ENCODE peak calls at places on chromosomes 5 and 9, in four cellular contexts. P, B, C and X are unnamed samples.
A peak's percentile ranks its signal among the peaks of the same experiment; 100 is the strongest.

GRCh38 chr9:82247318-82247717 is 258.7 kb downstream of the SPATA31D1 start:
- DNase-seq in P (no peak), B (no peak), C (no peak), X (no peak)

GRCh38 chr5:2919310-2920018 is 168.0 kb upstream of the IRX2 start:
- DNase-seq in P (no peak), B (no peak), C (no peak), X (no peak)

GRCh38 chr9:123266655-123267421 is 1.5 kb downstream of the STRBP start:
- DNase-seq in P (no peak), B (no peak), C (no peak), X (no peak)

GRCh38 chr5:134051305-134051704 is 46.5 kb upstream of the VDAC1 start:
- DNase-seq in P (no peak), B (no peak), C (no peak), X (no peak)

GRCh38 chr5:1268666-1269065 is 26.2 kb downstream of the TERT start:
- DNase-seq in P (no peak), B (no peak), C (no peak), X (no peak)

GRCh38 chr5:84599964-84600363 is 215.3 kb upstream of the EDIL3 start:
- DNase-seq in P (no peak), B (no peak), C (no peak), X (no peak)

GRCh38 chr9:135340143-135340655 is 139.4 kb upstream of the PPP1R26 start:
- DNase-seq in P (peak; percentile 36), B (no peak), C (no peak), X (no peak)

GRCh38 chr5:67639311-67639710 is 442.7 kb upstream of the CD180 start:
- DNase-seq in P (no peak), B (no peak), C (no peak), X (peak; percentile 61)

GRCh38 chr5:144122081-144122480 is 48.4 kb downstream of the YIPF5 start:
- DNase-seq in P (no peak), B (no peak), C (no peak), X (no peak)

GRCh38 chr9:92988215-92988731 is 41.0 kb downstream of the FGD3 start:
- DNase-seq in P (no peak), B (no peak), C (no peak), X (no peak)

GRCh38 chr9:116124472-116125040 is 29.0 kb upstream of the PAPPA start:
- DNase-seq in P (no peak), B (peak; percentile 14), C (no peak), X (no peak)

GRCh38 chr5:68334550-68334880 is 119.0 kb downstream of the PIK3R1 start:
- DNase-seq in P (no peak), B (no peak), C (no peak), X (no peak)

GRCh38 chr5:15082096-15082495 is 210.5 kb upstream of the ANKH start:
- DNase-seq in P (no peak), B (no peak), C (no peak), X (no peak)

GRCh38 chr9:1729631-1730030 is 285.5 kb upstream of the SMARCA2 start:
- DNase-seq in P (no peak), B (no peak), C (no peak), X (no peak)

GRCh38 chr5:33933723-33934544 is 2.3 kb upstream of the RXFP3 start:
- DNase-seq in P (no peak), B (peak; percentile 69), C (no peak), X (no peak)

GRCh38 chr9:135502873-135503321 is 2.4 kb downstream of the MRPS2 start:
- DNase-seq in P (peak; percentile 53), B (no peak), C (no peak), X (no peak)

GRCh38 chr9:101119206-101119819 is 90.8 kb downstream of the PLPPR1 start:
- DNase-seq in P (peak; percentile 73), B (peak; percentile 29), C (peak; percentile 58), X (peak; percentile 38)

GRCh38 chr5:38466444-38467189 is 89.8 kb downstream of the LIFR start:
- DNase-seq in P (no peak), B (peak; percentile 63), C (peak; percentile 63), X (peak; percentile 79)

GRCh38 chr5:158895573-158895972 is 204.1 kb downstream of the EBF1 start:
- DNase-seq in P (no peak), B (peak; percentile 14), C (peak; percentile 32), X (no peak)

GRCh38 chr9:81492710-81493447 is 196.5 kb downstream of the TLE1 start:
- DNase-seq in P (no peak), B (peak; percentile 98), C (peak; percentile 52), X (no peak)

GRCh38 chr5:7754997-7755596 is 95.8 kb downstream of the CFAP90 start:
- DNase-seq in P (peak; percentile 66), B (peak; percentile 8), C (peak; percentile 72), X (no peak)

GRCh38 chr5:41399840-41400239 is 110.6 kb downstream of the PLCXD3 start:
- DNase-seq in P (no peak), B (no peak), C (no peak), X (no peak)

GRCh38 chr5:167346461-167346860 is 945.0 kb upstream of the WWC1 start:
- DNase-seq in P (no peak), B (no peak), C (no peak), X (no peak)

GRCh38 chr9:98314381-98315066 is 59.1 kb upstream of the TBC1D2 start:
- DNase-seq in P (no peak), B (no peak), C (no peak), X (no peak)

GRCh38 chr9:125511780-125512179 is 195.2 kb downstream of the MAPKAP1 start:
- DNase-seq in P (no peak), B (no peak), C (no peak), X (no peak)

GRCh38 chr9:104287255-104287872 is 193.3 kb downstream of the SMC2 start:
- DNase-seq in P (no peak), B (peak; percentile 60), C (no peak), X (no peak)

GRCh38 chr5:154209591-154210081 is 19.1 kb downstream of the GALNT10 start:
- DNase-seq in P (no peak), B (no peak), C (no peak), X (no peak)

GRCh38 chr5:170082701-170083100 is 23.0 kb upstream of the FOXI1 start:
- DNase-seq in P (no peak), B (no peak), C (no peak), X (no peak)

DNA sequence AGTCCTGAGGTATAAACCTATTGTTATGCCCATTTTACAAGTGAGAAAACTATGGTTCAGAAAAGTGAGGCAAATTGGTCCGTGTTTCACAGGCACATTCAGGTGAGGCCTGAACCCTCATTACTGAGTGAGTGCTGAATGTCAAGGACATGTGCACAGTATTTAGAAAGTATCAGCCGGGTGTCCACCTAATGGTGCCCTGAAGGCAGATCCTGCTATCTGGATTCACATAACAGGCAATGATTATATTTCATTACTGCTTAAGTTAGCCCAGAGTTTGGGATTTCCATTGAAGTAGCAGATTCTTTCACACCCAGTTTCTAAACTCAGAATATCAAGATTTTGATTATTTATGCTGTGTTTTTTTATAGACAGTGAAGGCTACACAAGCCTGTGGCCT is 142.7 kb downstream of the LHFPL2 start:
- DNase-seq in P (no peak), B (no peak), C (no peak), X (no peak)
- H3K27ac ChIP-seq in P (no peak overlapping the region), B (no peak overlapping the region), C (no peak overlapping the region), X (no peak overlapping the region)

GRCh38 chr5:74682636-74683035 is 2.4 kb upstream of the HEXB start:
- DNase-seq in P (no peak), B (no peak), C (no peak), X (no peak)

GRCh38 chr5:74684900-74685851 is at the start of gene HEXB:
- DNase-seq in P (peak; percentile 94), B (peak; percentile 70), C (peak; percentile 82), X (peak; percentile 93)

GRCh38 chr5:74685979-74686631 is 1.1 kb downstream of the HEXB start:
- DNase-seq in P (no peak), B (no peak), C (no peak), X (no peak)

DNA sequence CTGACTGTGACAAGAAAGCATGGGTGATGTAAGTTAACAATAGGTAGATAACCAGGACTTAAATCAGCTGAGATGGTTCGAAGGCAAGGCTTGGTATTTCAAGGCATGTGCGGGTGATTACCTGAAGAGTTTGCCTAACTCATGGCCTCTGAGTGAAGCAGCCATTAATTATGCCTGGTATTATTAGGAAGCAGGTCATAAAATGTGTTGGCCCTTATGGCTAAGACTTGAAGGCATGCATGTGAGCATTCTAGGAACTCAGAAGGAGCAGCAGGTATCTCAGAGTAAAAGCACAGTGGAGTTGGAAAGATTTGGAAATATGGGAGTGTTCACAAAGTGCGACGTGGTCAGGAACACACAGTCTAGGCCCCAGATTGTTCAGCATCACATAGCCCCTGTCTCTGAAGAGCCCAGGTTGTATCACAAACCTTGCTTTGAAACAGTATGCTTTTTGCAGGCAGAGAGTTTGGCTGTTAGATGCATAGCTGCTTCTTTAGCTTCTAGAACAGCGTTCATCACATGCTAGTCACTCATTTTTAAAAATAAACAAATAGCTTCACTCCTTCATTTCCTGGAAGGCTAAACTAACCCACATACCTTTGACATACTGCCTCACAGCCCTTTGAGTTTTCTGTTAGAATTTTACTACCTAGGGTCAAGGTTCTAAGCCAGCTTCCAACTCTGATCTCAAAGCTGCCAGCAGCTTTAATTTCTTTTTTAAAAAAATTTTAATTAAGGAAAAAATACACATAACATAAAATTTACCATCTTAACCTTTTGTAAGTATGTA is 2.1 kb downstream of the HEXB start:
- DNase-seq in P (no peak), B (no peak), C (no peak), X (no peak)
- H3K27ac ChIP-seq in P (no peak overlapping the region), B (no peak overlapping the region), C (no peak overlapping the region), X (peak overlapping the region; percentile 12)

DNA sequence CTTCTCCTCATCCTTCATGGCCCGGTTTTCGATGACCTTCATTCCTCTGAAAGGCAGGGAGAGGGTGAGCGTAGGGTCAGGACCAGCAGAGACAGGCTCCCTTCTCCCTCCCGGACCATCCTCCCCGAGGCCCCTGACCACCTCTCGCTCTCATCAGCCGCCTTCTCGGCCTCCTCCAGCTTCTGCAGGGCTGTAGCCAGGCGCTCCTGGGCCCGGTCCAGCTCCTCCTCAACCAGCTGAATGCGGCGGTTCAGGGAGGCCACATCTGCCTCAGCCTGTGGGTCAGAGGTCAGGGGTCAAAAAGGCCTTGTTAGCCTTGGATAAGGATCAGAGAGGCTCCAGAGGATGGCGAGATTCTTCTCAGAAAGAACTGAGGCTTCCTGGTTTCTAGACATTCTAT is 4.2 kb downstream of the TPM2 start:
- DNase-seq in P (no peak), B (no peak), C (no peak), X (no peak)
- H3K27ac ChIP-seq in P (no peak overlapping the region), B (no peak overlapping the region), C (no peak overlapping the region), X (peak overlapping the region; percentile 98)

GRCh38 chr9:129990269-129991005 is 52.6 kb downstream of the FNBP1 start:
- DNase-seq in P (no peak), B (no peak), C (no peak), X (no peak)
- H3K27ac ChIP-seq in P (no peak overlapping the region), B (no peak overlapping the region), C (no peak overlapping the region), X (no peak overlapping the region)

GRCh38 chr9:111959960-111960359 is 63.3 kb downstream of the UGCG start:
- DNase-seq in P (no peak), B (peak; percentile 87), C (peak; percentile 45), X (no peak)
- H3K27ac ChIP-seq in P (peak overlapping the region; percentile 44), B (peak overlapping the region; percentile 92), C (peak overlapping the region; percentile 77), X (no peak overlapping the region)

GRCh38 chr5:59001716-59002115 is 418.8 kb downstream of the RAB3C start:
- DNase-seq in P (no peak), B (no peak), C (no peak), X (no peak)
- H3K27ac ChIP-seq in P (no peak overlapping the region), B (no peak overlapping the region), C (peak overlapping the region; percentile 50), X (no peak overlapping the region)

DNA sequence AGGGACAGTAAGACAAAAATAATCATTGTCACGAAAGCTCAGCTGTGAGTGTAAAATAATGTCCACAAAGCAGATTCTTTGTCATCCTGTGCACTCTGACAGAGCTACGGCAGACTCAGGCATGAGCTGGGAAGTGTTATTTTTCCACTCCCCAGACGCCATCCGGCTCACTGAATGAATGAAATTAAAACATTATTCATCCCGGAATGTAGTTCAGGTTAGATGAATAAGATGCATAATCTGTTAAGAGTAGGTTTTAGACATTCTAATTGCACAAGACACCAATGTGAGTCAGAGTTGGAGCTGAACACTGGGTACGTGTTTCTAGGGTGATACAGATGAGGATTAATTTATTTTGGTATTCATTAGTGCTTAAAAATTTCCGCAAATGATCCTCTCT is 65.4 kb upstream of the FRRS1L start:
- DNase-seq in P (no peak), B (peak; percentile 55), C (no peak), X (no peak)
- H3K27ac ChIP-seq in P (no peak overlapping the region), B (no peak overlapping the region), C (no peak overlapping the region), X (no peak overlapping the region)